ENCODE peak calls at places on chromosomes 12 and 14, in five cellular contexts. One of them, this sample, is unnamed.

GRCh38 chr14:99252940-99253868 is 18.8 kb downstream of the BCL11B start:
- DNase-seq in ovary: no peak
- DNase-seq in stimulated activated CD4-positive, alpha-beta T cell treated with anti-CD3 and anti-CD28 coated beads, Interleukin-2, amount 100 ng/mL, for 24 hours: peak; percentile 62
- DNase-seq in activated naive CD4-positive, alpha-beta T cell treated with Interleukin-2 at 50 U/mL for 16 hours: peak; percentile 57
- DNase-seq in OCI-LY7: no peak
- DNase-seq in this sample: no peak

GRCh38 chr12:109773384-109774011 is 59.7 kb downstream of the TRPV4 start:
- DNase-seq in ovary: peak; percentile 49
- DNase-seq in stimulated activated CD4-positive, alpha-beta T cell treated with anti-CD3 and anti-CD28 coated beads, Interleukin-2, amount 100 ng/mL, for 24 hours: no peak
- DNase-seq in OCI-LY7: no peak
- DNase-seq in activated naive CD4-positive, alpha-beta T cell treated with Interleukin-2 at 50 U/mL for 16 hours: no peak
- DNase-seq in this sample: no peak

GRCh38 chr12:58919271-58920101 is 818 bp downstream of the LRIG3 start:
- DNase-seq in stimulated activated CD4-positive, alpha-beta T cell treated with anti-CD3 and anti-CD28 coated beads, Interleukin-2, amount 100 ng/mL, for 24 hours: no peak
- DNase-seq in ovary: peak; percentile 52
- DNase-seq in activated naive CD4-positive, alpha-beta T cell treated with Interleukin-2 at 50 U/mL for 16 hours: no peak
- DNase-seq in OCI-LY7: no peak
- DNase-seq in this sample: peak; percentile 13

GRCh38 chr14:39228044-39228443 is 5.7 kb upstream of the MIA2 start:
- DNase-seq in OCI-LY7: no peak
- DNase-seq in activated naive CD4-positive, alpha-beta T cell treated with Interleukin-2 at 50 U/mL for 16 hours: no peak
- DNase-seq in stimulated activated CD4-positive, alpha-beta T cell treated with anti-CD3 and anti-CD28 coated beads, Interleukin-2, amount 100 ng/mL, for 24 hours: no peak
- DNase-seq in ovary: no peak
- DNase-seq in this sample: no peak

GRCh38 chr12:71237128-71237527 is 79.3 kb upstream of the TSPAN8 start:
- DNase-seq in activated naive CD4-positive, alpha-beta T cell treated with Interleukin-2 at 50 U/mL for 16 hours: no peak
- DNase-seq in OCI-LY7: no peak
- DNase-seq in stimulated activated CD4-positive, alpha-beta T cell treated with anti-CD3 and anti-CD28 coated beads, Interleukin-2, amount 100 ng/mL, for 24 hours: no peak
- DNase-seq in ovary: no peak
- DNase-seq in this sample: no peak

GRCh38 chr12:85874064-85874463 is at the start of gene NTS:
- DNase-seq in activated naive CD4-positive, alpha-beta T cell treated with Interleukin-2 at 50 U/mL for 16 hours: no peak
- DNase-seq in ovary: no peak
- DNase-seq in stimulated activated CD4-positive, alpha-beta T cell treated with anti-CD3 and anti-CD28 coated beads, Interleukin-2, amount 100 ng/mL, for 24 hours: no peak
- DNase-seq in OCI-LY7: peak; percentile 24
- DNase-seq in this sample: no peak

GRCh38 chr12:131724534-131724933 is 13.6 kb downstream of the SFSWAP start:
- DNase-seq in OCI-LY7: no peak
- DNase-seq in stimulated activated CD4-positive, alpha-beta T cell treated with anti-CD3 and anti-CD28 coated beads, Interleukin-2, amount 100 ng/mL, for 24 hours: no peak
- DNase-seq in ovary: no peak
- DNase-seq in activated naive CD4-positive, alpha-beta T cell treated with Interleukin-2 at 50 U/mL for 16 hours: no peak
- DNase-seq in this sample: no peak

GRCh38 chr14:97290977-97291376 is 493.8 kb downstream of the VRK1 start:
- DNase-seq in stimulated activated CD4-positive, alpha-beta T cell treated with anti-CD3 and anti-CD28 coated beads, Interleukin-2, amount 100 ng/mL, for 24 hours: no peak
- DNase-seq in activated naive CD4-positive, alpha-beta T cell treated with Interleukin-2 at 50 U/mL for 16 hours: no peak
- DNase-seq in OCI-LY7: no peak
- DNase-seq in ovary: no peak
- DNase-seq in this sample: no peak

GRCh38 chr12:64826234-64826633 is 1.8 kb downstream of the TBC1D30 start:
- DNase-seq in stimulated activated CD4-positive, alpha-beta T cell treated with anti-CD3 and anti-CD28 coated beads, Interleukin-2, amount 100 ng/mL, for 24 hours: peak; percentile 67
- DNase-seq in ovary: peak; percentile 42
- DNase-seq in OCI-LY7: no peak
- DNase-seq in activated naive CD4-positive, alpha-beta T cell treated with Interleukin-2 at 50 U/mL for 16 hours: peak; percentile 49
- DNase-seq in this sample: no peak

GRCh38 chr14:93963692-93964091 is 12.7 kb downstream of the ASB2 start:
- DNase-seq in stimulated activated CD4-positive, alpha-beta T cell treated with anti-CD3 and anti-CD28 coated beads, Interleukin-2, amount 100 ng/mL, for 24 hours: no peak
- DNase-seq in OCI-LY7: peak; percentile 22
- DNase-seq in ovary: no peak
- DNase-seq in activated naive CD4-positive, alpha-beta T cell treated with Interleukin-2 at 50 U/mL for 16 hours: no peak
- DNase-seq in this sample: no peak